ENCODE peak calls at places on chromosomes 16 and 17, in seven cellular contexts. One of them, this sample, is unnamed.

GRCh38 chr17:35816723-35817122 is 7.4 kb downstream of the TAF15 start:
- DNase-seq in upper lobe of right lung: no peak
- DNase-seq in right atrium auricular region: no peak
- DNase-seq in endothelial cell of umbilical vein: no peak
- DNase-seq in trophoblast cell: no peak
- DNase-seq in uterus: no peak
- DNase-seq in Panc1: no peak
- DNase-seq in this sample: no peak

GRCh38 chr17:38338053-38338452 is 5.7 kb downstream of the GPR179 start:
- DNase-seq in uterus: no peak
- DNase-seq in Panc1: no peak
- DNase-seq in trophoblast cell: no peak
- DNase-seq in right atrium auricular region: no peak
- DNase-seq in upper lobe of right lung: no peak
- DNase-seq in endothelial cell of umbilical vein: no peak
- DNase-seq in this sample: no peak

GRCh38 chr17:59002848-59003247 is 103.8 kb downstream of the TRIM37 start:
- DNase-seq in right atrium auricular region: no peak
- DNase-seq in trophoblast cell: peak
- DNase-seq in upper lobe of right lung: no peak
- DNase-seq in uterus: no peak
- DNase-seq in endothelial cell of umbilical vein: no peak
- DNase-seq in Panc1: no peak
- DNase-seq in this sample: no peak

GRCh38 chr17:59798111-59798510 is 90.7 kb downstream of the VMP1 start:
- DNase-seq in trophoblast cell: no peak
- DNase-seq in right atrium auricular region: no peak
- DNase-seq in upper lobe of right lung: no peak
- DNase-seq in Panc1: no peak
- DNase-seq in uterus: no peak
- DNase-seq in endothelial cell of umbilical vein: no peak
- DNase-seq in this sample: no peak

GRCh38 chr17:6775871-6776405 is at the start of gene FBXO39:
- DNase-seq in uterus: no peak
- DNase-seq in right atrium auricular region: no peak
- DNase-seq in upper lobe of right lung: peak
- DNase-seq in endothelial cell of umbilical vein: no peak
- DNase-seq in trophoblast cell: no peak
- DNase-seq in Panc1: no peak
- DNase-seq in this sample: no peak

GRCh38 chr16:84643180-84643583 is 5.1 kb upstream of the KLHL36 start:
- DNase-seq in endothelial cell of umbilical vein: no peak
- DNase-seq in right atrium auricular region: peak
- DNase-seq in trophoblast cell: peak
- DNase-seq in Panc1: no peak
- DNase-seq in upper lobe of right lung: peak
- DNase-seq in uterus: peak
- DNase-seq in this sample: no peak

GRCh38 chr17:2649191-2649590 is 55.7 kb downstream of the PAFAH1B1 start:
- DNase-seq in uterus: no peak
- DNase-seq in upper lobe of right lung: no peak
- DNase-seq in endothelial cell of umbilical vein: no peak
- DNase-seq in right atrium auricular region: no peak
- DNase-seq in trophoblast cell: peak
- DNase-seq in Panc1: no peak
- DNase-seq in this sample: no peak

GRCh38 chr16:67661864-67662652 is 1.3 kb downstream of the PARD6A start:
- DNase-seq in Panc1: no peak
- DNase-seq in right atrium auricular region: no peak
- DNase-seq in trophoblast cell: no peak
- DNase-seq in upper lobe of right lung: no peak
- DNase-seq in uterus: no peak
- DNase-seq in endothelial cell of umbilical vein: no peak
- DNase-seq in this sample: no peak

DNA sequence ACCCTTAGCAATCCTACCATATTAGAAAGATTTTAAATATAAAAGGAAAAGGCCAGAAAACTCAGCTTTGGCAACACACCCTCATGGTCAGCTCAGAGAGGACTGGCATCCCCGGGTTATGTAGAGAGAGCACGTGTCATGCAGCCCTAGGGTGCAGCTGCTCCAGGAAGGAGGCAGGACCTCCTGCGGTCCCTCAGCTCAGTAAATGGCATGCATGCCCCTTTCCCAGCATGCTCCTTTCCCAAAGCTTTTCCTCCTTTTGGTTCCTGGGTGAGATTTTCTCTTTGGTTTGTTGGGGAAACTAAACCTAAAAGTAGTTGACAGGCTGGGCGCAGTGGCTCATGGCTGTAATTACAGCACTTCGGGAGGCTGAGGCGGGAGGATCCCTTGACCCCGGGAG is 3.9 kb downstream of the GAN start:
- DNase-seq in trophoblast cell: no peak
- DNase-seq in endothelial cell of umbilical vein: no peak
- DNase-seq in Panc1: no peak
- DNase-seq in uterus: no peak
- DNase-seq in right atrium auricular region: no peak
- DNase-seq in upper lobe of right lung: no peak
- DNase-seq in this sample: no peak
- H3K27ac ChIP-seq in trophoblast cell: no peak
- H3K27ac ChIP-seq in endothelial cell of umbilical vein: no peak
- H3K27ac ChIP-seq in Panc1: no peak
- H3K27ac ChIP-seq in uterus: no peak
- H3K27ac ChIP-seq in right atrium auricular region: peak
- H3K27ac ChIP-seq in upper lobe of right lung: no peak
- H3K27ac ChIP-seq in this sample: no peak

GRCh38 chr16:89116341-89117238 is 22.9 kb downstream of the ACSF3 start:
- DNase-seq in right atrium auricular region: no peak
- DNase-seq in upper lobe of right lung: peak
- DNase-seq in uterus: no peak
- DNase-seq in Panc1: no peak
- DNase-seq in endothelial cell of umbilical vein: no peak
- DNase-seq in trophoblast cell: no peak
- DNase-seq in this sample: no peak
- H3K27ac ChIP-seq in right atrium auricular region: no peak
- H3K27ac ChIP-seq in upper lobe of right lung: no peak
- H3K27ac ChIP-seq in uterus: no peak
- H3K27ac ChIP-seq in Panc1: no peak
- H3K27ac ChIP-seq in endothelial cell of umbilical vein: no peak
- H3K27ac ChIP-seq in trophoblast cell: no peak
- H3K27ac ChIP-seq in this sample: peak

GRCh38 chr16:81367821-81368220 is 53.1 kb downstream of the GAN start:
- DNase-seq in upper lobe of right lung: no peak
- DNase-seq in Panc1: no peak
- DNase-seq in right atrium auricular region: no peak
- DNase-seq in trophoblast cell: no peak
- DNase-seq in endothelial cell of umbilical vein: peak
- DNase-seq in uterus: no peak
- DNase-seq in this sample: no peak

GRCh38 chr16:81371106-81371505 is 56.3 kb downstream of the GAN start:
- DNase-seq in endothelial cell of umbilical vein: no peak
- DNase-seq in trophoblast cell: no peak
- DNase-seq in upper lobe of right lung: no peak
- DNase-seq in uterus: no peak
- DNase-seq in right atrium auricular region: no peak
- DNase-seq in Panc1: no peak
- DNase-seq in this sample: no peak

GRCh38 chr16:81366316-81366932 is 51.7 kb downstream of the GAN start:
- DNase-seq in right atrium auricular region: no peak
- DNase-seq in upper lobe of right lung: no peak
- DNase-seq in uterus: no peak
- DNase-seq in endothelial cell of umbilical vein: peak
- DNase-seq in Panc1: peak
- DNase-seq in trophoblast cell: peak
- DNase-seq in this sample: no peak

GRCh38 chr16:81369888-81370504 is 55.2 kb downstream of the GAN start:
- DNase-seq in upper lobe of right lung: no peak
- DNase-seq in uterus: no peak
- DNase-seq in trophoblast cell: no peak
- DNase-seq in right atrium auricular region: no peak
- DNase-seq in Panc1: no peak
- DNase-seq in endothelial cell of umbilical vein: no peak
- DNase-seq in this sample: no peak

GRCh38 chr16:81365731-81366130 is 51.0 kb downstream of the GAN start:
- DNase-seq in endothelial cell of umbilical vein: no peak
- DNase-seq in right atrium auricular region: no peak
- DNase-seq in upper lobe of right lung: no peak
- DNase-seq in uterus: no peak
- DNase-seq in trophoblast cell: no peak
- DNase-seq in Panc1: no peak
- DNase-seq in this sample: no peak
- H3K27ac ChIP-seq in endothelial cell of umbilical vein: no peak
- H3K27ac ChIP-seq in right atrium auricular region: no peak
- H3K27ac ChIP-seq in upper lobe of right lung: no peak
- H3K27ac ChIP-seq in uterus: no peak
- H3K27ac ChIP-seq in trophoblast cell: no peak
- H3K27ac ChIP-seq in Panc1: no peak
- H3K27ac ChIP-seq in this sample: no peak

GRCh38 chr17:79034931-79035485 is 11.0 kb downstream of the C1QTNF1 start:
- DNase-seq in upper lobe of right lung: peak
- DNase-seq in trophoblast cell: no peak
- DNase-seq in uterus: peak
- DNase-seq in right atrium auricular region: no peak
- DNase-seq in Panc1: no peak
- DNase-seq in endothelial cell of umbilical vein: no peak
- DNase-seq in this sample: no peak

GRCh38 chr17:79031996-79032875 is 8.3 kb downstream of the C1QTNF1 start:
- DNase-seq in endothelial cell of umbilical vein: no peak
- DNase-seq in trophoblast cell: no peak
- DNase-seq in uterus: peak
- DNase-seq in right atrium auricular region: no peak
- DNase-seq in Panc1: no peak
- DNase-seq in upper lobe of right lung: peak
- DNase-seq in this sample: no peak

GRCh38 chr17:79033046-79033616 is 9.2 kb downstream of the C1QTNF1 start:
- DNase-seq in right atrium auricular region: no peak
- DNase-seq in uterus: peak
- DNase-seq in trophoblast cell: no peak
- DNase-seq in endothelial cell of umbilical vein: no peak
- DNase-seq in upper lobe of right lung: peak
- DNase-seq in Panc1: no peak
- DNase-seq in this sample: no peak

GRCh38 chr17:79035686-79036085 is 11.7 kb downstream of the C1QTNF1 start:
- DNase-seq in trophoblast cell: no peak
- DNase-seq in upper lobe of right lung: no peak
- DNase-seq in right atrium auricular region: no peak
- DNase-seq in Panc1: no peak
- DNase-seq in endothelial cell of umbilical vein: no peak
- DNase-seq in uterus: no peak
- DNase-seq in this sample: no peak

DNA sequence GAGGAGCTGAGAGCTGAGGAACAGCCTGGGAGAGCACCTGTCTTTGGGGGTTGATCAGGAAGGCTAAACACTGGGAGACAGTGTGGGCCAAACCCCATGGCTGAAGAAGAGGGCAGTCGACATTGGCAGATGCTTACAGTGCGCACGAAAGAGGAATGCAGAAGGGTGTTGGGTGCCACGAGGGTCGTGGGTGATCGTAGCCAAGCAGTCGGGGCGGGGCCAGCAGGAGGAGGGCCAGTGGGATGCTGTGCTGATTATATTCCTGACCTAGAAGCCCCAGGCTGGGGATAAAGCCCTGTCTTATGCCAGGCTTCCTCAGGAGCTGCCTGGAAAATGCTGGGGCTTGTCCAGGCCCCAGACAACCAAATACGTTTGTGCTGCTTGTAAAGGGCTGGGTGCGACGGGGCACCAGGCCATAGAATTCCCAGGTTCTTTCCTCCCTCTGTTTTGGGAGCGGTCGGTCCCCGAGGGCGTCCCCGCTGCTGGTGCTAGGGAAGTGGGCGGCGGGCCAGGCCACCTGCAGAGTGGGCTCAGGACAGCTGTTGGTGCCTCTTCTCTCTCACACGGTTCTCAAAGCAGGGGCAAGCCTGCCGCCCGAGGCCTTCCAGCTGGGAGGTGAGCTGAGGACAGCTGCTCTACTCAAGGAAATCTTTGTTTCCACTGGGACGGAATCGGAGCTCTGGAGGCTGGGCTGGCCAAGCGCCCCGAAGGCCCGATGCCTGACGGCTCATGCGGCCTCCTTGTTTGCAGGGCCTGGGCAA is 10.0 kb downstream of the C1QTNF1 start:
- DNase-seq in uterus: peak
- DNase-seq in upper lobe of right lung: peak
- DNase-seq in trophoblast cell: no peak
- DNase-seq in endothelial cell of umbilical vein: no peak
- DNase-seq in right atrium auricular region: no peak
- DNase-seq in Panc1: no peak
- DNase-seq in this sample: peak
- H3K27ac ChIP-seq in uterus: no peak
- H3K27ac ChIP-seq in upper lobe of right lung: peak
- H3K27ac ChIP-seq in trophoblast cell: no peak
- H3K27ac ChIP-seq in endothelial cell of umbilical vein: no peak
- H3K27ac ChIP-seq in right atrium auricular region: peak
- H3K27ac ChIP-seq in Panc1: no peak
- H3K27ac ChIP-seq in this sample: peak

This sample was measured in caudate nucleus.